ENCODE peak calls at places on chromosomes 5 and 9, in six cellular contexts. One of them, this sample, is unnamed.

GRCh38 chr9:93280661-93281259 is 96.8 kb downstream of the WNK2 start:
- DNase-seq in GM13977: no peak
- DNase-seq in astrocyte of the spinal cord: no peak
- DNase-seq in adrenal gland: no peak
- DNase-seq in fibroblast of pulmonary artery: no peak
- DNase-seq in cardiac muscle cell: no peak
- DNase-seq in this sample: no peak

GRCh38 chr9:734831-735511 is 106.5 kb upstream of the DMRT1 start:
- DNase-seq in GM13977: no peak
- DNase-seq in astrocyte of the spinal cord: peak; percentile 96
- DNase-seq in adrenal gland: no peak
- DNase-seq in fibroblast of pulmonary artery: peak; percentile 96
- DNase-seq in cardiac muscle cell: no peak
- DNase-seq in this sample: no peak

GRCh38 chr9:116733010-116733641 is 46.0 kb downstream of the TRIM32 start:
- DNase-seq in GM13977: peak; percentile 40
- DNase-seq in astrocyte of the spinal cord: no peak
- DNase-seq in adrenal gland: no peak
- DNase-seq in fibroblast of pulmonary artery: no peak
- DNase-seq in cardiac muscle cell: no peak
- DNase-seq in this sample: no peak

GRCh38 chr9:126376311-126376902 is 49.8 kb downstream of the MVB12B start:
- DNase-seq in GM13977: no peak
- DNase-seq in astrocyte of the spinal cord: no peak
- DNase-seq in adrenal gland: no peak
- DNase-seq in fibroblast of pulmonary artery: no peak
- DNase-seq in cardiac muscle cell: no peak
- DNase-seq in this sample: no peak

GRCh38 chr5:145887976-145888574 is 15.3 kb upstream of the GRXCR2 start:
- DNase-seq in GM13977: no peak
- DNase-seq in astrocyte of the spinal cord: peak; percentile 55
- DNase-seq in adrenal gland: peak; percentile 37
- DNase-seq in fibroblast of pulmonary artery: peak; percentile 69
- DNase-seq in cardiac muscle cell: peak; percentile 63
- DNase-seq in this sample: peak; percentile 53

GRCh38 chr9:35828716-35829083 is at the start of gene FAM221B:
- DNase-seq in GM13977: peak; percentile 29
- DNase-seq in astrocyte of the spinal cord: no peak
- DNase-seq in adrenal gland: peak; percentile 46
- DNase-seq in fibroblast of pulmonary artery: no peak
- DNase-seq in cardiac muscle cell: peak; percentile 46
- DNase-seq in this sample: peak; percentile 35

GRCh38 chr5:11361768-11362167 is 542.5 kb downstream of the CTNND2 start:
- DNase-seq in GM13977: no peak
- DNase-seq in astrocyte of the spinal cord: no peak
- DNase-seq in adrenal gland: no peak
- DNase-seq in fibroblast of pulmonary artery: no peak
- DNase-seq in cardiac muscle cell: no peak
- DNase-seq in this sample: no peak

GRCh38 chr5:6354848-6355247 is 23.5 kb downstream of the MED10 start:
- DNase-seq in GM13977: no peak
- DNase-seq in astrocyte of the spinal cord: no peak
- DNase-seq in adrenal gland: no peak
- DNase-seq in fibroblast of pulmonary artery: no peak
- DNase-seq in cardiac muscle cell: no peak
- DNase-seq in this sample: no peak

GRCh38 chr5:140319833-140320232 is 16.9 kb upstream of the PFDN1 start:
- DNase-seq in GM13977: no peak
- DNase-seq in astrocyte of the spinal cord: no peak
- DNase-seq in adrenal gland: no peak
- DNase-seq in fibroblast of pulmonary artery: no peak
- DNase-seq in cardiac muscle cell: no peak
- DNase-seq in this sample: no peak

GRCh38 chr5:139733289-139733688 is 62.3 kb upstream of the PSD2 start:
- DNase-seq in GM13977: no peak
- DNase-seq in astrocyte of the spinal cord: no peak
- DNase-seq in adrenal gland: no peak
- DNase-seq in fibroblast of pulmonary artery: no peak
- DNase-seq in cardiac muscle cell: no peak
- DNase-seq in this sample: no peak

GRCh38 chr5:140295414-140295813 is 7.5 kb downstream of the PFDN1 start:
- DNase-seq in GM13977: no peak
- DNase-seq in astrocyte of the spinal cord: peak; percentile 96
- DNase-seq in adrenal gland: peak; percentile 42
- DNase-seq in fibroblast of pulmonary artery: peak; percentile 98
- DNase-seq in cardiac muscle cell: peak; percentile 77
- DNase-seq in this sample: no peak

GRCh38 chr9:74729129-74729710 is 158.5 kb downstream of the TRPM6 start:
- DNase-seq in GM13977: no peak
- DNase-seq in astrocyte of the spinal cord: peak; percentile 16
- DNase-seq in adrenal gland: peak; percentile 16
- DNase-seq in fibroblast of pulmonary artery: no peak
- DNase-seq in cardiac muscle cell: no peak
- DNase-seq in this sample: no peak

GRCh38 chr5:177453852-177454396 is 7.3 kb downstream of the PRR7 start:
- DNase-seq in GM13977: no peak
- DNase-seq in astrocyte of the spinal cord: no peak
- DNase-seq in adrenal gland: peak; percentile 52
- DNase-seq in fibroblast of pulmonary artery: no peak
- DNase-seq in cardiac muscle cell: peak; percentile 52
- DNase-seq in this sample: no peak

GRCh38 chr9:129408535-129409215 is 212.2 kb downstream of the C9orf50 start:
- DNase-seq in GM13977: no peak
- DNase-seq in astrocyte of the spinal cord: no peak
- DNase-seq in adrenal gland: no peak
- DNase-seq in fibroblast of pulmonary artery: no peak
- DNase-seq in cardiac muscle cell: peak; percentile 85
- DNase-seq in this sample: no peak

GRCh38 chr9:91188719-91189590 is 172.8 kb downstream of the AUH start:
- DNase-seq in GM13977: no peak
- DNase-seq in astrocyte of the spinal cord: no peak
- DNase-seq in adrenal gland: no peak
- DNase-seq in fibroblast of pulmonary artery: no peak
- DNase-seq in cardiac muscle cell: no peak
- DNase-seq in this sample: no peak

GRCh38 chr9:127158995-127159801 is 36.8 kb upstream of the ANGPTL2 start:
- DNase-seq in GM13977: no peak
- DNase-seq in astrocyte of the spinal cord: peak; percentile 83
- DNase-seq in adrenal gland: peak; percentile 79
- DNase-seq in fibroblast of pulmonary artery: peak; percentile 66
- DNase-seq in cardiac muscle cell: peak; percentile 40
- DNase-seq in this sample: peak; percentile 68

GRCh38 chr5:40495172-40495699 is 184.5 kb upstream of the PTGER4 start:
- DNase-seq in GM13977: no peak
- DNase-seq in astrocyte of the spinal cord: no peak
- DNase-seq in adrenal gland: no peak
- DNase-seq in fibroblast of pulmonary artery: no peak
- DNase-seq in cardiac muscle cell: no peak
- DNase-seq in this sample: no peak

GRCh38 chr5:76074487-76074886 is 8.7 kb upstream of the SV2C start:
- DNase-seq in GM13977: peak; percentile 65
- DNase-seq in astrocyte of the spinal cord: no peak
- DNase-seq in adrenal gland: no peak
- DNase-seq in fibroblast of pulmonary artery: no peak
- DNase-seq in cardiac muscle cell: peak; percentile 49
- DNase-seq in this sample: peak; percentile 47

GRCh38 chr9:93088656-93089015 is 7.4 kb upstream of the CARD19 start:
- DNase-seq in GM13977: no peak
- DNase-seq in astrocyte of the spinal cord: no peak
- DNase-seq in adrenal gland: peak; percentile 8
- DNase-seq in fibroblast of pulmonary artery: no peak
- DNase-seq in cardiac muscle cell: no peak
- DNase-seq in this sample: no peak

GRCh38 chr9:87445646-87446045 is 52.0 kb upstream of the DAPK1 start:
- DNase-seq in GM13977: peak; percentile 57
- DNase-seq in astrocyte of the spinal cord: peak; percentile 3
- DNase-seq in adrenal gland: no peak
- DNase-seq in fibroblast of pulmonary artery: peak; percentile 42
- DNase-seq in cardiac muscle cell: peak; percentile 27
- DNase-seq in this sample: peak; percentile 53

GRCh38 chr5:83551826-83552225 is 80.3 kb downstream of the VCAN start:
- DNase-seq in GM13977: no peak
- DNase-seq in astrocyte of the spinal cord: no peak
- DNase-seq in adrenal gland: no peak
- DNase-seq in fibroblast of pulmonary artery: peak; percentile 66
- DNase-seq in cardiac muscle cell: no peak
- DNase-seq in this sample: no peak

GRCh38 chr9:92359380-92360007 is 33.7 kb downstream of the CENPP start:
- DNase-seq in GM13977: no peak
- DNase-seq in astrocyte of the spinal cord: no peak
- DNase-seq in adrenal gland: no peak
- DNase-seq in fibroblast of pulmonary artery: peak; percentile 37
- DNase-seq in cardiac muscle cell: peak; percentile 88
- DNase-seq in this sample: no peak

GRCh38 chr9:34651286-34651685 is 699 bp upstream of the IL11RA start:
- DNase-seq in GM13977: no peak
- DNase-seq in astrocyte of the spinal cord: peak; percentile 18
- DNase-seq in adrenal gland: peak; percentile 55
- DNase-seq in fibroblast of pulmonary artery: peak; percentile 68
- DNase-seq in cardiac muscle cell: no peak
- DNase-seq in this sample: no peak

GRCh38 chr9:29656641-29657406 is 2083.5 kb upstream of the C9orf72 start:
- DNase-seq in GM13977: no peak
- DNase-seq in astrocyte of the spinal cord: no peak
- DNase-seq in adrenal gland: no peak
- DNase-seq in fibroblast of pulmonary artery: no peak
- DNase-seq in cardiac muscle cell: no peak
- DNase-seq in this sample: no peak

DNA sequence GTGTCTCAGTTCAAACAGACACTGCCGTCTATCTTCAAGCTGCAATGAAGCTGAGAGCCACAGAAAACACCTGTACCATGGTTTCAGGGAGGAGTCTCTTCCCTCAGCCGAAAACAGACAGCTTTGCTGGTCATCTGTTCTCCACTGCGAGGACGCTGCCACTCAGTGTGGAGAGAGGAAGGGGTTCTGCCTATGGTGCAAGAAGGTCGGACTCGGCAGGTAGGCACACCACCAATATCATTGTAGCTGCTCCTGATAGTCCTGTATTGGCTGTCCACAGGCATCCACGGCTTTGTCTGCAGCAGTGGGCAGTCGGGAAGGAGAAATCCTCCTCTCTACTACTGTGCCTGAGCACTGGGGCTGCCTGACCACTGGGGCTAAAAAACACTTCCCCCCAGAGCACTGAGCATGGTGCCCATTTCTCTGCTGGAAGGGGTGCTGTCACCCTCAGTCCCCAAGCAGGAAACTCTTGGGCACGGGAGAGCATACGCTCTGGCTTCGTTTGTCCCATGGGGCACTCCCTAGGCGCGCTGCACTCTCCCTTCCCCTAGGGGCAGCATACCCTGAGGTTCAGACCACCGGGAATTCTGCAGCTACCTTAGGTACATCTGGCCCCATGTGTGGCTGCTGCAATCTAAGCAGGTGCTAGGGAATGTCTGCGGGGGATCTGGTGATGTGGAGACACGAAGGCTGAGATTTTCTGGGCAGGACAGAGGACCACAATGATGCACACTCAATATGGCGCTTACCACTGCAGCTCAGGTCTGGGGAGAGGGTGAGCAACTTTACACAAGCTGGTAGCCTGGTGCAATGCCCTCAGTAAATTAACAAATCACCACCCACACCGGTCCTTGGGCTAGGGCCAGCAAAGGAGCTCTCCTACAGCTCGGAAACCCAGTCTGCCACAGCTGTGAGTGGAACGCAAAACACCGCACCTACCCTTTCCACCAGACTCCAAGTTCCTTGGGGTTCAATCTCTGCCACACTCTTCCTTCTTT is 880.9 kb upstream of the SEMA6A start:
- DNase-seq in GM13977: no peak
- DNase-seq in astrocyte of the spinal cord: no peak
- DNase-seq in adrenal gland: peak; percentile 13
- DNase-seq in fibroblast of pulmonary artery: no peak
- DNase-seq in cardiac muscle cell: peak; percentile 22
- DNase-seq in this sample: no peak
- TF ChIP-seq CTCF in GM13977: peak; percentile 22
- TF ChIP-seq CTCF in astrocyte of the spinal cord: peak; percentile 35
- TF ChIP-seq CTCF in adrenal gland: no peak
- TF ChIP-seq CTCF in fibroblast of pulmonary artery: peak; percentile 20
- TF ChIP-seq CTCF in cardiac muscle cell: peak; percentile 19
- TF ChIP-seq CTCF in this sample: no peak

DNA sequence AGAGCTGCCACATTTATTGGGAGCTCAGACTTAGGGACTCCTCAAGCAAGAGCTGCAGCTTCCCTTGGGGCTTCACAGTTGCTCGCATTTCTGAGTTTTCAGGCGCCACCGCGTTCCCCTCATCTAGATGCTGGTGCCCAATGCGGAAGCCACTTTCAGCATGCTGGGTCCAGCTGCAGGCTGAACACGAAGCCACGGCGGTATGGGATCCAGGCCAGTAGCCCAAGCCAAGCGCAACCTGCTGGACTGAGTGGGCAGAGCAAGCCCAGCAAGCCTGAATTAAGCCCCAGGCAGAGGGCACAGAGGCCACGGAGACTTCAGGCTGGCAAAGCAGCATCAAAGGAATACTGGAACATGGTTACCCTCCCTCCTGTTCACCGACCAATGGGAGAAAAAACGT is 391.5 kb downstream of the HTR1A start:
- DNase-seq in GM13977: no peak
- DNase-seq in astrocyte of the spinal cord: no peak
- DNase-seq in adrenal gland: no peak
- DNase-seq in fibroblast of pulmonary artery: no peak
- DNase-seq in cardiac muscle cell: no peak
- DNase-seq in this sample: no peak
- TF ChIP-seq CTCF in GM13977: no peak
- TF ChIP-seq CTCF in astrocyte of the spinal cord: no peak
- TF ChIP-seq CTCF in adrenal gland: no peak
- TF ChIP-seq CTCF in fibroblast of pulmonary artery: no peak
- TF ChIP-seq CTCF in cardiac muscle cell: no peak
- TF ChIP-seq CTCF in this sample: no peak

DNA sequence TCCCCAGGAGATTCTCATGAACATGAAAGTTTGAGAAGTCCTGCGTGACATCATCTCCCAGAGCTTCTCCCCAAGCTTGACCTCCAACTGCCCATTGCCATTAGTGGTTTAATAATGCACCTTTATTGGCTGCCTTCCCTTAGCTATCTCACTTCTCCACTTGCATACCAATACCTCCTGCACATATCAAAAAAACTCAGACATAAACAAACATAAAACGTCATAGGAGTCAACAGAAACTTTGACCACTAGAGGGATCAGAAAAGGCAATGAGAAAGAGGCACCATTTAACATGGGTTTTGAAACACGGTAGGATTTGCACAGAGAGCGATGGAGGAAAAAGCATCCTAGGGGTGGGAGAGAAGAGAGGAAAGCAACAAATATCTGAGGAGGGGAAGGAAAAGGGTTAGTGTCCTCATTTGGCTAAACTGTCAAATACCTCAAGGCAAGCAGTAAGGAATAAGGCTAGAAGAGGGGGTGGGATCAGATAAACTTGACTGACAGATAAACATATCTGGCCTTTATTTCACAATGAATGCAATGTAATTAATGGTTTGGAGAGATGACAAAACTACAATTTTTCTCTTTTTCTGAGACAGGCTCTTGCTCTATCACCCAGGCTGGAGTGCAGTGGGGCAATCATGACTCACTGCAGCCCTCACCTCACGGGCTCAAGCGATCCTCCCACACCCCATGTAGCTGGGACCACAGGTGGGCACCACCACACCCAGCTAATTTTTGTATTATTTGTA is 27.0 kb downstream of the GNAQ start:
- DNase-seq in GM13977: no peak
- DNase-seq in astrocyte of the spinal cord: no peak
- DNase-seq in adrenal gland: no peak
- DNase-seq in fibroblast of pulmonary artery: peak; percentile 33
- DNase-seq in cardiac muscle cell: no peak
- DNase-seq in this sample: no peak
- TF ChIP-seq CTCF in GM13977: no peak
- TF ChIP-seq CTCF in astrocyte of the spinal cord: peak; percentile 26
- TF ChIP-seq CTCF in adrenal gland: peak; percentile 44
- TF ChIP-seq CTCF in fibroblast of pulmonary artery: peak; percentile 42
- TF ChIP-seq CTCF in cardiac muscle cell: peak; percentile 39
- TF ChIP-seq CTCF in this sample: peak; percentile 41

GRCh38 chr5:151002250-151002649 is 18.1 kb upstream of the GPX3 start:
- DNase-seq in GM13977: no peak
- DNase-seq in astrocyte of the spinal cord: peak; percentile 37
- DNase-seq in adrenal gland: no peak
- DNase-seq in fibroblast of pulmonary artery: peak; percentile 64
- DNase-seq in cardiac muscle cell: peak; percentile 40
- DNase-seq in this sample: no peak
- TF ChIP-seq CTCF in GM13977: peak; percentile 20
- TF ChIP-seq CTCF in astrocyte of the spinal cord: peak; percentile 24
- TF ChIP-seq CTCF in adrenal gland: peak; percentile 81
- TF ChIP-seq CTCF in fibroblast of pulmonary artery: peak; percentile 52
- TF ChIP-seq CTCF in cardiac muscle cell: peak; percentile 47
- TF ChIP-seq CTCF in this sample: peak; percentile 37

This sample was measured in glutamatergic neuron.